ENCODE peak calls at places on chromosomes 16 and 17, in seven cellular contexts. One of them, this sample, is unnamed.

GRCh38 chr17:49565948-49566491 is 9.7 kb upstream of the NXPH3 start:
- DNase-seq in RWPE1: no peak
- DNase-seq in cardiac fibroblast: peak
- DNase-seq in posterior vena cava: peak
- DNase-seq in body of pancreas: peak
- DNase-seq in EL: no peak
- DNase-seq in globus pallidus: no peak
- DNase-seq in this sample: peak

GRCh38 chr17:32917842-32918241 is 10.1 kb upstream of the TMEM98 start:
- DNase-seq in RWPE1: no peak
- DNase-seq in cardiac fibroblast: no peak
- DNase-seq in posterior vena cava: no peak
- DNase-seq in body of pancreas: no peak
- DNase-seq in EL: no peak
- DNase-seq in globus pallidus: no peak
- DNase-seq in this sample: no peak

GRCh38 chr17:61461967-61462733 is 9.9 kb downstream of the TBX4 start:
- DNase-seq in RWPE1: no peak
- DNase-seq in cardiac fibroblast: no peak
- DNase-seq in posterior vena cava: no peak
- DNase-seq in body of pancreas: no peak
- DNase-seq in EL: peak
- DNase-seq in globus pallidus: no peak
- DNase-seq in this sample: no peak

GRCh38 chr16:84044108-84044488 is 1.5 kb upstream of the SLC38A8 start:
- DNase-seq in RWPE1: no peak
- DNase-seq in cardiac fibroblast: peak
- DNase-seq in posterior vena cava: peak
- DNase-seq in body of pancreas: no peak
- DNase-seq in EL: peak
- DNase-seq in globus pallidus: no peak
- DNase-seq in this sample: no peak

GRCh38 chr17:41777157-41777578 is 9.3 kb downstream of the JUP start:
- DNase-seq in RWPE1: no peak
- DNase-seq in cardiac fibroblast: peak
- DNase-seq in posterior vena cava: no peak
- DNase-seq in body of pancreas: peak
- DNase-seq in EL: no peak
- DNase-seq in globus pallidus: no peak
- DNase-seq in this sample: no peak

GRCh38 chr17:78450696-78451344 is 72.4 kb downstream of the PGS1 start:
- DNase-seq in RWPE1: no peak
- DNase-seq in cardiac fibroblast: peak
- DNase-seq in posterior vena cava: no peak
- DNase-seq in body of pancreas: no peak
- DNase-seq in EL: peak
- DNase-seq in globus pallidus: no peak
- DNase-seq in this sample: no peak

GRCh38 chr17:79950306-79950705 is 85.4 kb downstream of the TBC1D16 start:
- DNase-seq in RWPE1: no peak
- DNase-seq in cardiac fibroblast: no peak
- DNase-seq in posterior vena cava: peak
- DNase-seq in body of pancreas: peak
- DNase-seq in EL: no peak
- DNase-seq in globus pallidus: no peak
- DNase-seq in this sample: no peak

GRCh38 chr17:75069783-75070182 is 18.0 kb upstream of the SLC16A5 start:
- DNase-seq in RWPE1: peak
- DNase-seq in cardiac fibroblast: peak
- DNase-seq in posterior vena cava: no peak
- DNase-seq in body of pancreas: no peak
- DNase-seq in EL: no peak
- DNase-seq in globus pallidus: no peak
- DNase-seq in this sample: no peak

GRCh38 chr17:40025991-40026815 is 11.0 kb downstream of the CSF3 start:
- DNase-seq in RWPE1: no peak
- DNase-seq in cardiac fibroblast: peak
- DNase-seq in posterior vena cava: no peak
- DNase-seq in body of pancreas: no peak
- DNase-seq in EL: no peak
- DNase-seq in globus pallidus: no peak
- DNase-seq in this sample: no peak

GRCh38 chr17:63665527-63666214 is 34.3 kb downstream of the LIMD2 start:
- DNase-seq in RWPE1: no peak
- DNase-seq in cardiac fibroblast: no peak
- DNase-seq in posterior vena cava: no peak
- DNase-seq in body of pancreas: peak
- DNase-seq in EL: no peak
- DNase-seq in globus pallidus: peak
- DNase-seq in this sample: no peak

GRCh38 chr17:61903251-61903650 is 24.5 kb downstream of the INTS2 start:
- DNase-seq in RWPE1: no peak
- DNase-seq in cardiac fibroblast: no peak
- DNase-seq in posterior vena cava: no peak
- DNase-seq in body of pancreas: no peak
- DNase-seq in EL: no peak
- DNase-seq in globus pallidus: no peak
- DNase-seq in this sample: no peak

GRCh38 chr16:57134982-57135381 is 42.6 kb downstream of the CPNE2 start:
- DNase-seq in RWPE1: no peak
- DNase-seq in cardiac fibroblast: no peak
- DNase-seq in posterior vena cava: no peak
- DNase-seq in body of pancreas: no peak
- DNase-seq in EL: no peak
- DNase-seq in globus pallidus: no peak
- DNase-seq in this sample: no peak

GRCh38 chr17:29143894-29144293 is 36.3 kb downstream of the MYO18A start:
- DNase-seq in RWPE1: no peak
- DNase-seq in cardiac fibroblast: no peak
- DNase-seq in posterior vena cava: no peak
- DNase-seq in body of pancreas: no peak
- DNase-seq in EL: no peak
- DNase-seq in globus pallidus: peak
- DNase-seq in this sample: no peak

GRCh38 chr17:51119415-51120356 is 982 bp downstream of the SPAG9 start:
- DNase-seq in RWPE1: peak
- DNase-seq in cardiac fibroblast: peak
- DNase-seq in posterior vena cava: peak
- DNase-seq in body of pancreas: peak
- DNase-seq in EL: peak
- DNase-seq in globus pallidus: peak
- DNase-seq in this sample: no peak

GRCh38 chr16:12788758-12789157 is 14.9 kb downstream of the CPPED1 start:
- DNase-seq in RWPE1: no peak
- DNase-seq in cardiac fibroblast: no peak
- DNase-seq in posterior vena cava: no peak
- DNase-seq in body of pancreas: no peak
- DNase-seq in EL: no peak
- DNase-seq in globus pallidus: no peak
- DNase-seq in this sample: no peak

GRCh38 chr17:1474402-1475189 is 17.9 kb downstream of the MYO1C start:
- DNase-seq in RWPE1: no peak
- DNase-seq in cardiac fibroblast: no peak
- DNase-seq in posterior vena cava: no peak
- DNase-seq in body of pancreas: no peak
- DNase-seq in EL: no peak
- DNase-seq in globus pallidus: no peak
- DNase-seq in this sample: no peak

GRCh38 chr16:27520982-27521673 is 28.6 kb downstream of the GTF3C1 start:
- DNase-seq in RWPE1: no peak
- DNase-seq in cardiac fibroblast: peak
- DNase-seq in posterior vena cava: no peak
- DNase-seq in body of pancreas: peak
- DNase-seq in EL: no peak
- DNase-seq in globus pallidus: no peak
- DNase-seq in this sample: no peak

GRCh38 chr16:634996-635395 is 1.1 kb downstream of the METTL26 start:
- DNase-seq in RWPE1: no peak
- DNase-seq in cardiac fibroblast: no peak
- DNase-seq in posterior vena cava: no peak
- DNase-seq in body of pancreas: no peak
- DNase-seq in EL: no peak
- DNase-seq in globus pallidus: no peak
- DNase-seq in this sample: no peak

GRCh38 chr16:47481698-47482374 is 20.7 kb downstream of the PHKB start:
- DNase-seq in RWPE1: no peak
- DNase-seq in cardiac fibroblast: no peak
- DNase-seq in posterior vena cava: no peak
- DNase-seq in body of pancreas: no peak
- DNase-seq in EL: no peak
- DNase-seq in globus pallidus: no peak
- DNase-seq in this sample: no peak

GRCh38 chr17:65515959-65516948 is 45.2 kb downstream of the AXIN2 start:
- DNase-seq in RWPE1: no peak
- DNase-seq in cardiac fibroblast: no peak
- DNase-seq in posterior vena cava: peak
- DNase-seq in body of pancreas: no peak
- DNase-seq in EL: no peak
- DNase-seq in globus pallidus: no peak
- DNase-seq in this sample: no peak

GRCh38 chr17:40803617-40804082 is 3.9 kb upstream of the KRT28 start:
- DNase-seq in RWPE1: peak
- DNase-seq in cardiac fibroblast: peak
- DNase-seq in posterior vena cava: peak
- DNase-seq in body of pancreas: peak
- DNase-seq in EL: peak
- DNase-seq in globus pallidus: peak
- DNase-seq in this sample: peak

GRCh38 chr17:17122781-17123483 is 80.7 kb downstream of the MPRIP start:
- DNase-seq in RWPE1: no peak
- DNase-seq in cardiac fibroblast: no peak
- DNase-seq in posterior vena cava: no peak
- DNase-seq in body of pancreas: no peak
- DNase-seq in EL: no peak
- DNase-seq in globus pallidus: no peak
- DNase-seq in this sample: no peak

GRCh38 chr17:1203111-1203966 is 23.6 kb upstream of the ABR start:
- DNase-seq in RWPE1: peak
- DNase-seq in cardiac fibroblast: peak
- DNase-seq in posterior vena cava: peak
- DNase-seq in body of pancreas: peak
- DNase-seq in EL: peak
- DNase-seq in globus pallidus: no peak
- DNase-seq in this sample: peak

GRCh38 chr17:10121971-10122707 is 76.3 kb downstream of the GAS7 start:
- DNase-seq in RWPE1: no peak
- DNase-seq in cardiac fibroblast: no peak
- DNase-seq in posterior vena cava: peak
- DNase-seq in body of pancreas: no peak
- DNase-seq in EL: no peak
- DNase-seq in globus pallidus: no peak
- DNase-seq in this sample: no peak

GRCh38 chr17:77462101-77462500 is 321.3 kb downstream of the SEC14L1 start:
- DNase-seq in RWPE1: no peak
- DNase-seq in cardiac fibroblast: no peak
- DNase-seq in posterior vena cava: no peak
- DNase-seq in body of pancreas: no peak
- DNase-seq in EL: no peak
- DNase-seq in globus pallidus: no peak
- DNase-seq in this sample: no peak

GRCh38 chr16:49924078-49924477 is 68.2 kb upstream of the ZNF423 start:
- DNase-seq in RWPE1: no peak
- DNase-seq in cardiac fibroblast: peak
- DNase-seq in posterior vena cava: no peak
- DNase-seq in body of pancreas: no peak
- DNase-seq in EL: peak
- DNase-seq in globus pallidus: no peak
- DNase-seq in this sample: no peak

GRCh38 chr17:2283302-2283701 is 20.3 kb downstream of the SMG6 start:
- DNase-seq in RWPE1: no peak
- DNase-seq in cardiac fibroblast: no peak
- DNase-seq in posterior vena cava: no peak
- DNase-seq in body of pancreas: no peak
- DNase-seq in EL: no peak
- DNase-seq in globus pallidus: no peak
- DNase-seq in this sample: no peak

GRCh38 chr16:79598341-79599181 is 2.0 kb downstream of the MAF start:
- DNase-seq in RWPE1: no peak
- DNase-seq in cardiac fibroblast: peak
- DNase-seq in posterior vena cava: peak
- DNase-seq in body of pancreas: peak
- DNase-seq in EL: peak
- DNase-seq in globus pallidus: no peak
- DNase-seq in this sample: peak